ENCODE peak calls at places on chromosomes 16 and 17, in four cellular contexts. H is dorsolateral prefrontal cortex; C is CD8-positive, alpha-beta T cell; Z is RWPE1. B is an unnamed sample.

GRCh38 chr16:67726106-67727034 is 7.3 kb upstream of the GFOD2 start:
- DNase-seq in H (no peak), C (no peak), Z (no peak), B (no peak)

GRCh38 chr17:5097101-5097834 is 14.4 kb downstream of the ZNF232 start:
- DNase-seq in H (peak; percentile 49), C (no peak), Z (no peak), B (no peak)

GRCh38 chr16:24700549-24701392 is 28.7 kb upstream of the TNRC6A start:
- DNase-seq in H (peak; percentile 63), C (no peak), Z (peak; percentile 90), B (no peak)

GRCh38 chr16:89374393-89374948 is 115.9 kb downstream of the ANKRD11 start:
- DNase-seq in H (peak; percentile 61), C (no peak), Z (no peak), B (no peak)

GRCh38 chr16:57623251-57624043 is 5.0 kb upstream of the ADGRG1 start:
- DNase-seq in H (peak; percentile 88), C (no peak), Z (peak; percentile 76), B (no peak)

GRCh38 chr16:84660973-84661372 is 12.7 kb downstream of the KLHL36 start:
- DNase-seq in H (no peak), C (no peak), Z (no peak), B (no peak)

GRCh38 chr16:77009453-77009852 is 181.5 kb upstream of the MON1B start:
- DNase-seq in H (no peak), C (no peak), Z (no peak), B (no peak)

GRCh38 chr16:25264599-25264998 is 7.0 kb upstream of the ZKSCAN2 start:
- DNase-seq in H (no peak), C (no peak), Z (no peak), B (no peak)

GRCh38 chr16:59470556-59470955 is 736.4 kb upstream of the GOT2 start:
- DNase-seq in H (no peak), C (no peak), Z (no peak), B (no peak)

GRCh38 chr17:60641126-60641525 is 36.5 kb upstream of the BCAS3 start:
- DNase-seq in H (no peak), C (no peak), Z (no peak), B (no peak)

GRCh38 chr17:60647705-60648104 is 29.9 kb upstream of the BCAS3 start:
- DNase-seq in H (no peak), C (no peak), Z (no peak), B (no peak)

GRCh38 chr17:60646701-60647100 is 30.9 kb upstream of the BCAS3 start:
- DNase-seq in H (no peak), C (no peak), Z (no peak), B (no peak)

GRCh38 chr17:60641810-60642220 is 35.8 kb upstream of the BCAS3 start:
- DNase-seq in H (peak; percentile 39), C (no peak), Z (peak; percentile 46), B (no peak)

DNA sequence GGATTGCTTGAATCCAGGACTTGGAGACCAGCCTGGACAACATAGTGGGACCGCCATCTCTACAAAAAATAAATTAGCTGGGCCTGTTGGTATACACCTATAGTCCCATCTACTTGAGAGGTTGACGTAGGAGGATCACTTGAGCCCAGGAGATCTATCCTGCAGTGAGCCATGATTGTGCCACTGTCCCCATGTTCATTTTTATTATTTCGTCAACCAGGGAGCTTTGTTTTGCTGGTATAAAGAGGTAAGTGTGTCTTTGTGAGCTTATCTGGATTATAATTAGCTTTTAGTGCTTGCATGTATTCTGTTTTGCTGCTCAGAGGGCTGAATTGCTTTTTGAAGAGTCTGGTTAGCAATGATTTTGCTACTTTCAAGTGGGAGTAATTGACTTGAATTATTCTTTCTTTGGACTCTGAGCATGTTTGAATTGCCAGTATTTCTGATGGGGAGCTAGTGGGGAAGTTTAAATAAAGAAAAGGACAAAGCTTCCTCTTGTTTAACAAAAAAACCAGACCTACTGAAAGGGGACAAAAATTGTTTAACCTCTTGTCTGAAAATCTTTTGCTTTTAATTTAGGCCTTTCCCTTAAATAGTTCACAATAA is 31.6 kb upstream of the BCAS3 start:
- DNase-seq in H (no peak), C (no peak), Z (no peak), B (no peak)
- TF ChIP-seq CTCF in H (no peak), C (no peak), Z (no peak), B (no peak)

DNA sequence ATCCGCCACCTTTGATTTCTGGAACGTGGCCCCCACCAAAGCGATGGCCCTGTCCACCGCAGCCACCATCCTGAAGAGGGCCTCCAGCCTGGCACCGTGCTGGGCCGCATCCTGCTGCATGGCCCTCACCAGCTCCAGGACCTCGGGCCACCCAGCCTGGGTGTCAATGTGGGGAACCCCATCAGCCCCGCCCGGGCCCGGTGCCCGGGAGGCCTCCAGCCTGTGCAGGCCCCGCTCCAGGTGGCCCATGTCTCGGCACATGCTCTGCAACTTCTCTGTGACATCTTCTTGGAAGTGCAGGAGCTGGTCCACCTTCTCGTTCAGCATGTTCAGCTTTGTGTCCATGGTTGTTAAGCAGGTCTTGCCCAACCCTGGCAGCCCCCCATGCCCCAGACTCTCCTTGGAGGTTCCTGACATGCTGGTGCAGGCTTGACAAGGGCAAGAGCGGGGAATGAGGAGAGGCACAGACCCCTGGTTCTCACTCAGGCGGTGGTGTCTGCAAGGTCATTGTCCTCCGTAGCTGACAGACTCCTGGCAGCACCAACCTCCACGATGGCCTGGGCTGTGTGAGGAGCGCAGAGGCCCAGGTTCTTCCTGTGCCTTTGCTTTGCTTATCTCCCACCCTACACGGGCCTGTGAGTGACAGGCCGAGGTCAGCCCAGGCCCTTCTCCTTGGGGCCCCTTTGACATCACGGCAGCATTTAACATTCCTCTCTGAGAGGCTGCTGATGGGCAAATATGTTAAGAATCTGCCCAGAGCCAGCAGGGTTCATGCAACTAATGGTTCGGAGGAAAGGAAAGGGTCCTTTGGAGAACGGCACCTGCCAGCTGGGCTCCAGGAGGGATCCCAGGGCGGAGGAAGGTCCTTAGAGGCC is at the start of gene MYLK3:
- DNase-seq in H (no peak), C (no peak), Z (no peak), B (no peak)
- H3K27ac ChIP-seq in H (no peak within 1 kb of the TSS), C (no peak within 1 kb of the TSS), Z (no peak within 1 kb of the TSS), B (no peak within 1 kb of the TSS)

GRCh38 chr17:42459256-42459982 is 741 bp downstream of the ATP6V0A1 start:
- DNase-seq in H (peak; percentile 84), C (no peak), Z (peak; percentile 63), B (no peak)
- TF ChIP-seq CTCF in H (peak; percentile 62), C (no peak), Z (peak; percentile 66), B (peak; percentile 23)

GRCh38 chr17:39487946-39488345 is 26.7 kb downstream of the CDK12 start:
- DNase-seq in H (no peak), C (no peak), Z (no peak), B (no peak)
- H3K27ac ChIP-seq in H (no peak overlapping the region), C (no peak overlapping the region), Z (no peak overlapping the region), B (no peak overlapping the region)

DNA sequence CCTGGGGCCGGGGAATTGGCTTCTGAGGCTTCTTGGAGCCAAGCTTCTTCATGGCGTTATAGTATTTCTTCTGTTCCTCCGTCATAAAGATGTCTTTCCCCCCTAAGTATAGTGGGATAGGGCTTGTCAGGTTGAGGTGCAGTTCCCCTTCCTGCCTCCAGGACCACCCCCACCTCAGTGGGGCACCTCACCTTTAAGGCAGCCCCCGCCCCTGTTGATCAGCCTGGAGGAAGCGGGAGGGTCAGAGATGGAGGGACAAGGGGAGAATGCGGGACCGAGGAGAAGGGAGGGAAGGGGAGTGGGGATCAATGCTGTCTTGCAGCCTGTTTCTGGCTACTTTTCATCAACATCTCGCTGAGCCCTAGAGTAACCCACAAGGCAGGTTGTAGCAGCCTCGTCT is 11.6 kb upstream of the CD79B start:
- DNase-seq in H (no peak), C (no peak), Z (no peak), B (no peak)
- TF ChIP-seq CTCF in H (no peak), C (peak; percentile 38), Z (no peak), B (no peak)

GRCh38 chr17:50052822-50053653 is 2.9 kb upstream of the ITGA3 start:
- DNase-seq in H (no peak), C (no peak), Z (no peak), B (no peak)
- H3K27ac ChIP-seq in H (no peak overlapping the region), C (no peak overlapping the region), Z (peak overlapping the region; percentile 100), B (no peak overlapping the region)

DNA sequence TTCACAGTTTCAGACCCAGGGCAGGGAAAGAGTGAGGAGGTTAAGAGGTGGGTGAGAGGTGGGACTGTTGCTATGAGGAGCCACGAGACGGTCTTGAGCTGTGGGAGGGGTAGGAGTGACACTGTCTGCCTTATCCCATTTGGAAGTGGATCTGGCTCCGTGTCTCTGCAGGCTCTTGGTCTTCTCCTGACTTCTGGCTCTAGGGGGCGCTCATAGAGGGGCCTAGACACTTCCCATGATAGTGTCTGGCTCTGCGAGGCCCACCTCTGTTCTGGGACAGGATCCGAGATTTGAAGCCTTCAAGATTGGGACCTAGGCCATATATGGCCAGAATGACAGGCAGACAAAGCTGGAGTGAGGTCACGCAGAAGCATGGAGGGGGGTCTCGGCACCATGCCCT is 204.5 kb downstream of the GSG1L start:
- DNase-seq in H (no peak), C (no peak), Z (no peak), B (no peak)
- TF ChIP-seq CTCF in H (no peak), C (no peak), Z (no peak), B (no peak)